ENCODE peak calls at places on chromosomes 5 and 9, in five cellular contexts. M is endothelial cell of umbilical vein, B is A549, Y is BE2C, T is IMR-90. R is an unnamed sample. For H3K9me3, the result is how much of the 10 kb centered on the place peaks cover.

GRCh38 chr5:39447968-39448367 is 23.2 kb upstream of the DAB2 start:
- DNase-seq in M (peak), B (peak), Y (no peak), T (peak), R (no peak)

GRCh38 chr9:100515578-100516494 is 42.9 kb downstream of the TMEFF1 start:
- DNase-seq in M (no peak), B (peak), Y (no peak), T (peak), R (no peak)

GRCh38 chr9:124721109-124721850 is 49.8 kb downstream of the NR6A1 start:
- DNase-seq in M (no peak), B (peak), Y (no peak), T (peak), R (no peak)

GRCh38 chr5:39896104-39896503 is 471.3 kb upstream of the DAB2 start:
- DNase-seq in M (no peak), B (no peak), Y (no peak), T (no peak), R (no peak)

GRCh38 chr5:91224459-91224858 is 158.7 kb downstream of the ARRDC3 start:
- DNase-seq in M (no peak), B (no peak), Y (no peak), T (peak), R (no peak)

GRCh38 chr5:110852053-110852452 is 113.2 kb downstream of the SLC25A46 start:
- DNase-seq in M (no peak), B (no peak), Y (no peak), T (no peak), R (no peak)

GRCh38 chr9:2679011-2679410 is 38.3 kb upstream of the KCNV2 start:
- DNase-seq in M (no peak), B (no peak), Y (no peak), T (no peak), R (no peak)

GRCh38 chr9:79709945-79710674 is 138.3 kb downstream of the TLE4 start:
- DNase-seq in M (no peak), B (no peak), Y (no peak), T (no peak), R (no peak)

GRCh38 chr5:169416583-169417196 is 115.8 kb upstream of the SLIT3 start:
- DNase-seq in M (no peak), B (no peak), Y (no peak), T (peak), R (peak)

GRCh38 chr5:68033961-68034581 is 181.5 kb upstream of the PIK3R1 start:
- DNase-seq in M (peak), B (no peak), Y (peak), T (peak), R (no peak)

DNA sequence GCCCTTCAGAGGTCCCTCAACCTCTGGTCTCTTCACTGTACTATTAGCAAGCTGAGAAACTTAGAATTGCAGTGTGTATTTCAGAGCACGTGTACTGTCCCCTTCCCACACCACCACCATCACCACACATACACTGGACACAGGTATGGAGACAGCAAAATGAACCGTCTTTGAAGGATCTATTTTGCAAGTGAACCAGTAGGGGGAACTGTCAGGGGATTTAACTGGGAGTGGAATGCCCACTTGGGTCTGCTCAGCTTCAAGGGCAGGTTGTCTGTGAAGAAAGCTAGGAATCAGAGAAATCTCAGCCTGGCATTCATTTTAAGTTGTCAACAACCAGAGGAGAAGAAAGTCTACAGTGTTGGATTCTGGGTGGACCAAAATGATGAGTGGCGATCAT is 147.0 kb downstream of the DCP2 start:
- DNase-seq in M (peak), B (peak), Y (peak), T (no peak), R (no peak)
- TF ChIP-seq CTCF in M (peak), B (peak), Y (peak), T (no peak), R (no peak)

GRCh38 chr9:25936031-25936430 is 257.8 kb upstream of the TUSC1 start:
- DNase-seq in M (no peak), B (no peak), Y (no peak), T (no peak), R (no peak)

GRCh38 chr9:25939116-25939515 is 260.9 kb upstream of the TUSC1 start:
- DNase-seq in M (no peak), B (no peak), Y (no peak), T (no peak), R (no peak)

DNA sequence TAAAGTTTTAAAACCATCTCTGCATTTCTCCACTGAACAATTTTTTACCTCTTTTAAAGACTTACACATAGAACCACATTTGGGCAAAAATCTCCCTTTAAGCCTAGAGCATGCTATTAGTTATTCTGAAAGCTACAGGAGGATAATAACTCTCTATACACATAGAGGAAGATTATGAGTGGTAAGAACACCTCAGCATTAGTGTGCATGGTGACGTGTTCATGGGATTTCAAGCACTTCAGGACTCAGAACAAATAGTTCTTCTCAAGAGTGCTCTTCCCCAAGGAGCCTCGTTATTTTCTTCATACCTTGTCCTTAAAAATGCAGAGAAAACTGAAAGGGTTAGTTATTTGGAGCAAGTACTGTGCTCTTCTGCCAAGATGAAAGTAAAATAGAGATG is 256.9 kb upstream of the TUSC1 start:
- DNase-seq in M (no peak), B (no peak), Y (no peak), T (no peak), R (no peak)
- H3K9me3 ChIP-seq in M (under half), B (under half), Y (under half), T (under half), R (under half)

DNA sequence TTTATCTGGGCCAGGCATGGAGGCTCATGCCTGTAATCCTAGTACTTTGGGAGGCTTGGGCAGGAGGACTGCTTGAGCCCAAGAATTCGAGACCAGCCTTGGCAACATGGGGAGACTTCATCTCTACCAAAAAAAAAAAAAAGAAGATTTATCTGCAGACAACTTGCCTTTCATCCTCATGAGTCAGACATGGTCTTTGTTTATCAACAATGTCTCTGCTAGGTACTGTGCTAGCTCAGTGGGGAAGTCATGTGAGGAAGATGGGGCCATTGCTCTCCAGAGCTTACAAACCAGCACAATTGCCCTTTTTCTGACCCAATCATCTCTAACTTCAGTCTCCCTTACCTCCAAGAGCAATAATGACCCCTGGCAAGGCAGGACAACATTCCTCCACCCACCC is 1.6 kb downstream of the URM1 start:
- DNase-seq in M (peak), B (no peak), Y (no peak), T (peak), R (no peak)
- H3K4me3 ChIP-seq in M (no peak), B (no peak), Y (peak), T (no peak), R (no peak)

DNA sequence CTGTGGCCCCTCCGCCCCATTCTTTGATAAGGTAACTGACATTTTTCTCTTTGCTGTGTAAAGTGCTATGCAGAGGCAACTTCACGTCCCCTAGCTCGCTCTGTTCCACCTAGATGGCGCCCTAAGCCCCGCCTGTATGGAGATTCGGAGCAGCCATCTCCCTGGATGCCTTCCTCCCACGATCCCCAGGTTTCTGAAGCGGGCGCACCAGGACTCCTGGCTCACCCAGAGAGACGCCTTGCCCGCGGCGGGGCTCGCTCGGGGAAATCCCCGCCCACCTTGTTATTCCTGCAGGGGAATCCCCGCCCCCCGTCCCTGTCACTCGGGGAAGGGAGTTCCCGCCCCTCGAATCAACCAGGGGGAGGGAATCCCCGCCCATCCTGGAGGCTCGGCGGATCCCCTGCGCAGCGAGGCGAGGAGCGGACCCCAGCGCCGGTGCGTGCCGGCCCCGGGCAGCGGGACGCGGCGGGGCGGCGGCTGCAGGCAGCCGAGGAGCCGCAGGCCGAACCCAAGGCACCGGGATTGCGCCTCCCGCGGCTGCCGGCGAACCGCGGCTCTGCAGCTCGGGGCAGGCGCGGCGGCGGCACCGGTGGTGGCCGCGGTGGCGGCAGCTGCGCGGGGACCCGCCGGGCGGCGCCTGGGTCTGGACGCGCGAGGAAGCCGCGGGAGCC is at the start of gene PDZD2:
- DNase-seq in M (peak), B (peak), Y (peak), T (peak), R (no peak)
- TF ChIP-seq CTCF in M (peak), B (peak), Y (peak), T (peak), R (peak)

DNA sequence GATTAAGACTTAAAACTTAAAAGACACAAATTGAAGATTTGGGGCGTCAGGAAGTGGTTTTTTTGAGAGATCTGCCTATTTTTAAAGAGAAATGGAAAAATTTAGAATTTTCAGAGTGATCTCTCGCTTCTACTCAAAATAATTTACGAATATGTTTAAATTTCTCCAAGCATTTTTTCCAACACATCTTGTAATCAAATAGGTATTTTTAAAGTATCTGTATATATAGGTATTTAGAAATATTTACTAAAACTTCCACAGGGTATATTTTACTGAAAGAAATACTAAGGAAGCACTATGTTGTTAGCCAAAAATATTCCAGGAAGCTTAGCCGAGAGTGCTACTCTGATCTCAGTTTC is 9.8 kb upstream of the PCDHB1 start:
- DNase-seq in M (no peak), B (no peak), Y (no peak), T (no peak), R (no peak)
- H3K9me3 ChIP-seq in M (under half), B (under half), Y (under half), T (under half), R (under half)

DNA sequence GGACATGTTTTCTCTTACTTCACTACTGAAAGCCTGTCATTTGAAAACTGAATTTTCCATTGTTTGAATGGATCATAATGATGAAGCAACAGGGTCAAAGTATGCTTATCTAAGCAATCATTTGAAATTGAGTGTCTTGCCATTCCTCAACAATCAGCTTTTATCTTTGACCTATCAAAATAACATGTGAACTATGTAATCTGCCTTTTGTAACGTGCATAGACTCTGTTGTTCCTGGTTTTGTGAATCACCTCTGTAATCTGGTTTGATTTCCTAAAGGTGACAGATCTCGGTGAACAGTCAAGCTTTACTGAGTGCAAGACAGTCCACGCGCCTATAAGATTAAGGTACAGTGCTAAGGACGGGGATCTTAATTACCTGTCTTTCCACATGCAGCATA is 3.3 kb downstream of the MEF2C start:
- DNase-seq in M (peak), B (no peak), Y (no peak), T (no peak), R (no peak)
- H3K4me3 ChIP-seq in M (peak), B (no peak), Y (no peak), T (no peak), R (peak)

DNA sequence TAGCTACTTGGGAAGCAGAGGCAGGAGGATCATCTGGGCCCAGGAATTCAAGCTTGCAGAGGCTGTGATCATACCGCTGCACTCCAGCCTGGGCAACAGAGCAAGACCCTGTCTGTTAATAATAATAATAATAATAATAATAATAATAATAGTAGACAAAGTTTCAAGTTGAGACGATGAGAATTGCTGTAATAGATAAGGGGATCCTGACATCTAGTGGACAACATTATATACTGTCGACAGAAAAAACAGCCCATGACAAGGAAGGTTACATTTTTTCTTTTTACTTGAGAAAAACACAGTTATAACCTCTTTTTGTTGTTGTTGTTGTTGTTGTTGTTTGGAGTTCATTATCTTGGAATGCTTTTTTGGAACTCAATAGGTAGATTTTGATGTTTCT is 35.3 kb downstream of the NDFIP1 start:
- DNase-seq in M (peak), B (peak), Y (no peak), T (peak), R (no peak)
- TF ChIP-seq CTCF in M (peak), B (peak), Y (peak), T (peak), R (no peak)

GRCh38 chr5:4043135-4043534 is 447.5 kb downstream of the IRX1 start:
- DNase-seq in M (no peak), B (no peak), Y (no peak), T (no peak), R (no peak)

GRCh38 chr5:4036861-4037260 is 441.2 kb downstream of the IRX1 start:
- DNase-seq in M (no peak), B (no peak), Y (no peak), T (no peak), R (no peak)

GRCh38 chr5:4044881-4045280 is 449.2 kb downstream of the IRX1 start:
- DNase-seq in M (no peak), B (no peak), Y (no peak), T (no peak), R (no peak)

GRCh38 chr5:4042311-4042710 is 446.7 kb downstream of the IRX1 start:
- DNase-seq in M (no peak), B (no peak), Y (no peak), T (no peak), R (no peak)

GRCh38 chr5:4038994-4039393 is 443.4 kb downstream of the IRX1 start:
- DNase-seq in M (no peak), B (no peak), Y (no peak), T (no peak), R (no peak)
- H3K9me3 ChIP-seq in M (under half), B (under half), Y (under half), T (under half), R (under half)

GRCh38 chr5:154896562-154896919 is 38.1 kb downstream of the CNOT8 start:
- DNase-seq in M (no peak), B (no peak), Y (no peak), T (no peak), R (no peak)

GRCh38 chr5:154895606-154896561 is 37.5 kb downstream of the CNOT8 start:
- DNase-seq in M (no peak), B (no peak), Y (no peak), T (no peak), R (no peak)

GRCh38 chr5:154900071-154900470 is 37.9 kb downstream of the GEMIN5 start:
- DNase-seq in M (no peak), B (no peak), Y (no peak), T (no peak), R (no peak)

GRCh38 chr5:154899107-154899816 is 38.7 kb downstream of the GEMIN5 start:
- DNase-seq in M (no peak), B (no peak), Y (no peak), T (no peak), R (no peak)

GRCh38 chr5:154898210-154898609 is 39.8 kb downstream of the CNOT8 start:
- DNase-seq in M (no peak), B (no peak), Y (no peak), T (no peak), R (peak)
- H3K4me3 ChIP-seq in M (no peak), B (no peak), Y (no peak), T (no peak), R (peak)